ENCODE peak calls at places on chromosomes 13 and 19, in eight cellular contexts. J is right lobe of liver, V is body of pancreas, L is upper lobe of right lung, C is IMR-90, K is uterus, R is heart right ventricle, Z is H9. W is an unnamed sample.

GRCh38 chr13:114110091-114110829 is 22.2 kb downstream of the RASA3 start:
- DNase-seq in J (peak; percentile 48), V (peak; percentile 55), L (peak; percentile 78), C (no peak), K (peak; percentile 27), R (no peak), Z (peak; percentile 73), W (peak; percentile 69)

GRCh38 chr19:18674616-18675015 is 8.9 kb upstream of the CRTC1 start:
- DNase-seq in J (no peak), V (no peak), L (no peak), C (peak; percentile 14), K (no peak), R (peak; percentile 72), Z (no peak), W (no peak)

GRCh38 chr13:112007191-112007590 is 59.8 kb upstream of the SOX1 start:
- DNase-seq in J (no peak), V (no peak), L (no peak), C (no peak), K (no peak), R (no peak), Z (no peak), W (no peak)

GRCh38 chr13:108227651-108228272 is 9.6 kb downstream of the ABHD13 start:
- DNase-seq in J (no peak), V (peak; percentile 21), L (no peak), C (peak; percentile 52), K (no peak), R (peak; percentile 24), Z (no peak), W (no peak)

GRCh38 chr19:38557205-38557799 is 60.5 kb downstream of the MAP4K1 start:
- DNase-seq in J (no peak), V (no peak), L (peak; percentile 72), C (no peak), K (no peak), R (no peak), Z (no peak), W (no peak)

GRCh38 chr19:29579308-29579910 is 26.7 kb upstream of the POP4 start:
- DNase-seq in J (no peak), V (no peak), L (no peak), C (no peak), K (no peak), R (no peak), Z (peak; percentile 7), W (no peak)

GRCh38 chr13:84684048-84684662 is 801.9 kb upstream of the SLITRK1 start:
- DNase-seq in J (no peak), V (peak; percentile 44), L (no peak), C (no peak), K (no peak), R (peak; percentile 17), Z (no peak), W (no peak)

GRCh38 chr13:85588359-85588758 is 210.9 kb downstream of the SLITRK6 start:
- DNase-seq in J (no peak), V (no peak), L (no peak), C (no peak), K (no peak), R (no peak), Z (no peak), W (no peak)

GRCh38 chr19:51529301-51529700 is 2.2 kb downstream of the SIGLEC6 start:
- DNase-seq in J (no peak), V (no peak), L (no peak), C (no peak), K (no peak), R (no peak), Z (no peak), W (no peak)

GRCh38 chr19:19711306-19711933 is 21.5 kb downstream of the ZNF14 start:
- DNase-seq in J (no peak), V (no peak), L (no peak), C (no peak), K (no peak), R (no peak), Z (no peak), W (no peak)

GRCh38 chr19:50003810-50004419 is 21.3 kb downstream of the VRK3 start:
- DNase-seq in J (no peak), V (peak; percentile 50), L (no peak), C (peak; percentile 97), K (peak; percentile 77), R (peak; percentile 16), Z (no peak), W (peak; percentile 46)

GRCh38 chr13:60990032-60990733 is 425.5 kb downstream of the PCDH20 start:
- DNase-seq in J (no peak), V (peak; percentile 4), L (no peak), C (no peak), K (no peak), R (no peak), Z (peak; percentile 35), W (no peak)

GRCh38 chr19:48501961-48502719 is 9.5 kb downstream of the LMTK3 start:
- DNase-seq in J (peak; percentile 43), V (peak; percentile 99), L (peak; percentile 97), C (no peak), K (no peak), R (no peak), Z (peak; percentile 100), W (peak; percentile 75)

GRCh38 chr13:46184277-46184699 is 2.3 kb upstream of the LCP1 start:
- DNase-seq in J (peak; percentile 39), V (peak; percentile 27), L (no peak), C (no peak), K (no peak), R (peak; percentile 20), Z (peak; percentile 66), W (no peak)

GRCh38 chr13:111533900-111534645 is 213.6 kb downstream of the TEX29 start:
- DNase-seq in J (no peak), V (no peak), L (no peak), C (no peak), K (no peak), R (no peak), Z (no peak), W (no peak)

GRCh38 chr13:64925284-64925683 is 2304.9 kb downstream of the PCDH9 start:
- DNase-seq in J (no peak), V (no peak), L (no peak), C (peak; percentile 19), K (no peak), R (no peak), Z (peak; percentile 75), W (no peak)

GRCh38 chr19:19115954-19116353 is 22.3 kb downstream of the TMEM161A start:
- DNase-seq in J (peak; percentile 68), V (peak; percentile 14), L (peak; percentile 77), C (no peak), K (no peak), R (no peak), Z (peak; percentile 81), W (no peak)

DNA sequence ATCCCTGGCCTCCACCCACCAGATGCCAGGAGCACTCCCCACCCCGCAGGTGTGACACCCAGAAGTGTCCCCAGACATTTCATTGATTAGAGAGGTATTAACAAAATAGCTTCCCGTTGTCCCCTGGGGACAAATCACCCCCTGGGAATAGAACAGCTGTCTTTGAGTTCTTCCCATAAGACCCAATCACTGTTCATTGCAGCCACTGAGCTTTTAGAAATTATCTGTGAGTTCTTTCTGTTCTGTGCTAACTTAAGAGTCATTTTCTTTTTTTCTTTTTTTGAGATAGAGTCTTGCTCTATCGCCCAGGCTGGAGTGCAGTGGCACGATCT is 32.8 kb downstream of the MYO9B start:
- DNase-seq in J (no peak), V (no peak), L (no peak), C (no peak), K (no peak), R (no peak), Z (no peak), W (no peak)
- H3K4me1 ChIP-seq in J (peaks cover 19% of the 10 kb centered on the region), V (peaks cover 12% of the 10 kb centered on the region), L (peaks cover 25% of the 10 kb centered on the region), C (peaks cover 7% of the 10 kb centered on the region), K (peaks cover 11% of the 10 kb centered on the region), R (peaks cover 27% of the 10 kb centered on the region), Z (no peaks in the 10 kb centered on the region), W (peaks cover 18% of the 10 kb centered on the region)

GRCh38 chr13:57634829-57635165 is 3.3 kb downstream of the PCDH17 start:
- DNase-seq in J (peak; percentile 18), V (no peak), L (peak; percentile 60), C (no peak), K (peak; percentile 17), R (peak; percentile 19), Z (peak; percentile 58), W (no peak)

GRCh38 chr13:57631607-57632275 is at the start of gene PCDH17:
- DNase-seq in J (peak; percentile 36), V (peak; percentile 54), L (peak; percentile 58), C (no peak), K (peak; percentile 40), R (peak; percentile 73), Z (peak; percentile 68), W (peak; percentile 64)

GRCh38 chr13:57633950-57634828 is 2.6 kb downstream of the PCDH17 start:
- DNase-seq in J (peak; percentile 21), V (peak; percentile 8), L (peak; percentile 62), C (no peak), K (no peak), R (peak; percentile 20), Z (peak; percentile 67), W (no peak)

GRCh38 chr13:57632276-57633140 is 964 bp downstream of the PCDH17 start:
- DNase-seq in J (peak; percentile 29), V (peak; percentile 11), L (peak; percentile 60), C (no peak), K (no peak), R (peak; percentile 7), Z (peak; percentile 64), W (peak; percentile 56)

GRCh38 chr13:57633141-57633949 is 1.8 kb downstream of the PCDH17 start:
- DNase-seq in J (peak; percentile 58), V (peak; percentile 62), L (peak; percentile 75), C (no peak), K (peak; percentile 30), R (peak; percentile 81), Z (peak; percentile 91), W (peak; percentile 71)
- H3K27ac ChIP-seq in J (no peak overlapping the region), V (peak overlapping the region; percentile 80), L (peak overlapping the region; percentile 61), C (no peak overlapping the region), K (peak overlapping the region; percentile 7), R (peak overlapping the region; percentile 74), Z (no peak overlapping the region), W (no peak overlapping the region)

GRCh38 chr19:32830231-32831014 is 39.1 kb downstream of the SLC7A9 start:
- DNase-seq in J (no peak), V (no peak), L (no peak), C (peak; percentile 55), K (no peak), R (no peak), Z (no peak), W (no peak)

GRCh38 chr19:32831611-32832010 is 38.0 kb downstream of the SLC7A9 start:
- DNase-seq in J (no peak), V (no peak), L (no peak), C (no peak), K (no peak), R (no peak), Z (no peak), W (no peak)

GRCh38 chr19:32828139-32828538 is 41.4 kb downstream of the SLC7A9 start:
- DNase-seq in J (no peak), V (no peak), L (no peak), C (no peak), K (no peak), R (no peak), Z (no peak), W (no peak)

GRCh38 chr19:32828643-32829344 is 40.8 kb downstream of the SLC7A9 start:
- DNase-seq in J (no peak), V (no peak), L (no peak), C (no peak), K (no peak), R (no peak), Z (no peak), W (no peak)

GRCh38 chr19:32829345-32829896 is 40.1 kb downstream of the SLC7A9 start:
- DNase-seq in J (no peak), V (no peak), L (no peak), C (no peak), K (no peak), R (no peak), Z (no peak), W (no peak)
- TF ChIP-seq CTCF in J (no peak), V (no peak), L (no peak), C (no peak), K (no peak), R (no peak), Z (no peak), W (no peak)

GRCh38 chr13:32682130-32682529 is 95.9 kb downstream of the PDS5B start:
- DNase-seq in J (no peak), V (no peak), L (no peak), C (no peak), K (no peak), R (no peak), Z (no peak), W (no peak)
- H3K4me1 ChIP-seq in J (no peaks in the 10 kb centered on the region), V (no peaks in the 10 kb centered on the region), L (no peaks in the 10 kb centered on the region), C (no peaks in the 10 kb centered on the region), K (no peaks in the 10 kb centered on the region), R (no peaks in the 10 kb centered on the region), Z (no peaks in the 10 kb centered on the region), W (no peaks in the 10 kb centered on the region)